ENCODE peak calls at places on chromosomes 12 and 14, in ten cellular contexts. One of them, this sample, is unnamed.

GRCh38 chr12:54258286-54258685 is 21.6 kb downstream of the CBX5 start:
- DNase-seq in mammary epithelial cell: no peak
- DNase-seq in mucosa of descending colon: no peak
- DNase-seq in immature natural killer cell: no peak
- DNase-seq in stimulated activated CD8-positive, alpha-beta memory T cell treated with anti-CD3 and anti-CD28 coated beads, Interleukin-4, amount 100 ng/mL, for 4 hours: no peak
- DNase-seq in OCI-LY7: no peak
- DNase-seq in stimulated activated CD4-positive, alpha-beta T cell treated with anti-CD3 and anti-CD28 coated beads, Interleukin-15, amount 100 ng/mL, for 48 hours: no peak
- DNase-seq in CD8-positive, alpha-beta T cell: no peak
- DNase-seq in SK-N-DZ: no peak
- DNase-seq in astrocyte of the spinal cord: peak; percentile 78
- DNase-seq in this sample: no peak

GRCh38 chr12:22530-23201 is 43.9 kb upstream of the IQSEC3 start:
- DNase-seq in stimulated activated CD8-positive, alpha-beta memory T cell treated with anti-CD3 and anti-CD28 coated beads, Interleukin-4, amount 100 ng/mL, for 4 hours: no peak
- DNase-seq in CD8-positive, alpha-beta T cell: no peak
- DNase-seq in astrocyte of the spinal cord: no peak
- DNase-seq in OCI-LY7: no peak
- DNase-seq in stimulated activated CD4-positive, alpha-beta T cell treated with anti-CD3 and anti-CD28 coated beads, Interleukin-15, amount 100 ng/mL, for 48 hours: no peak
- DNase-seq in SK-N-DZ: no peak
- DNase-seq in mucosa of descending colon: no peak
- DNase-seq in mammary epithelial cell: no peak
- DNase-seq in immature natural killer cell: no peak
- DNase-seq in this sample: no peak

GRCh38 chr12:103140217-103140616 is 182.7 kb downstream of the ASCL1 start:
- DNase-seq in stimulated activated CD8-positive, alpha-beta memory T cell treated with anti-CD3 and anti-CD28 coated beads, Interleukin-4, amount 100 ng/mL, for 4 hours: no peak
- DNase-seq in astrocyte of the spinal cord: no peak
- DNase-seq in SK-N-DZ: peak; percentile 89
- DNase-seq in OCI-LY7: no peak
- DNase-seq in immature natural killer cell: no peak
- DNase-seq in CD8-positive, alpha-beta T cell: no peak
- DNase-seq in mucosa of descending colon: no peak
- DNase-seq in mammary epithelial cell: no peak
- DNase-seq in stimulated activated CD4-positive, alpha-beta T cell treated with anti-CD3 and anti-CD28 coated beads, Interleukin-15, amount 100 ng/mL, for 48 hours: no peak
- DNase-seq in this sample: no peak

GRCh38 chr14:102510616-102511520 is 1.3 kb upstream of the ANKRD9 start:
- DNase-seq in astrocyte of the spinal cord: no peak
- DNase-seq in stimulated activated CD4-positive, alpha-beta T cell treated with anti-CD3 and anti-CD28 coated beads, Interleukin-15, amount 100 ng/mL, for 48 hours: no peak
- DNase-seq in CD8-positive, alpha-beta T cell: no peak
- DNase-seq in SK-N-DZ: peak; percentile 76
- DNase-seq in stimulated activated CD8-positive, alpha-beta memory T cell treated with anti-CD3 and anti-CD28 coated beads, Interleukin-4, amount 100 ng/mL, for 4 hours: no peak
- DNase-seq in mucosa of descending colon: peak; percentile 91
- DNase-seq in OCI-LY7: peak; percentile 43
- DNase-seq in mammary epithelial cell: no peak
- DNase-seq in immature natural killer cell: no peak
- DNase-seq in this sample: no peak

GRCh38 chr12:129552996-129553750 is 350.7 kb downstream of the TMEM132D start:
- DNase-seq in stimulated activated CD4-positive, alpha-beta T cell treated with anti-CD3 and anti-CD28 coated beads, Interleukin-15, amount 100 ng/mL, for 48 hours: no peak
- DNase-seq in OCI-LY7: no peak
- DNase-seq in immature natural killer cell: no peak
- DNase-seq in CD8-positive, alpha-beta T cell: no peak
- DNase-seq in mammary epithelial cell: no peak
- DNase-seq in stimulated activated CD8-positive, alpha-beta memory T cell treated with anti-CD3 and anti-CD28 coated beads, Interleukin-4, amount 100 ng/mL, for 4 hours: no peak
- DNase-seq in SK-N-DZ: no peak
- DNase-seq in astrocyte of the spinal cord: peak; percentile 65
- DNase-seq in mucosa of descending colon: no peak
- DNase-seq in this sample: peak; percentile 80

GRCh38 chr12:15796493-15797141 is 7.4 kb upstream of the EPS8 start:
- DNase-seq in stimulated activated CD8-positive, alpha-beta memory T cell treated with anti-CD3 and anti-CD28 coated beads, Interleukin-4, amount 100 ng/mL, for 4 hours: no peak
- DNase-seq in mammary epithelial cell: peak; percentile 47
- DNase-seq in stimulated activated CD4-positive, alpha-beta T cell treated with anti-CD3 and anti-CD28 coated beads, Interleukin-15, amount 100 ng/mL, for 48 hours: no peak
- DNase-seq in OCI-LY7: no peak
- DNase-seq in astrocyte of the spinal cord: no peak
- DNase-seq in immature natural killer cell: no peak
- DNase-seq in CD8-positive, alpha-beta T cell: no peak
- DNase-seq in SK-N-DZ: no peak
- DNase-seq in mucosa of descending colon: no peak
- DNase-seq in this sample: peak; percentile 57

GRCh38 chr14:26522985-26523384 is 74.8 kb downstream of the NOVA1 start:
- DNase-seq in immature natural killer cell: no peak
- DNase-seq in stimulated activated CD4-positive, alpha-beta T cell treated with anti-CD3 and anti-CD28 coated beads, Interleukin-15, amount 100 ng/mL, for 48 hours: no peak
- DNase-seq in SK-N-DZ: no peak
- DNase-seq in mammary epithelial cell: no peak
- DNase-seq in mucosa of descending colon: no peak
- DNase-seq in CD8-positive, alpha-beta T cell: no peak
- DNase-seq in stimulated activated CD8-positive, alpha-beta memory T cell treated with anti-CD3 and anti-CD28 coated beads, Interleukin-4, amount 100 ng/mL, for 4 hours: no peak
- DNase-seq in astrocyte of the spinal cord: peak; percentile 88
- DNase-seq in OCI-LY7: no peak
- DNase-seq in this sample: no peak

GRCh38 chr12:43740511-43741100 is 18.0 kb downstream of the PUS7L start:
- DNase-seq in CD8-positive, alpha-beta T cell: no peak
- DNase-seq in stimulated activated CD8-positive, alpha-beta memory T cell treated with anti-CD3 and anti-CD28 coated beads, Interleukin-4, amount 100 ng/mL, for 4 hours: no peak
- DNase-seq in OCI-LY7: no peak
- DNase-seq in immature natural killer cell: no peak
- DNase-seq in mammary epithelial cell: no peak
- DNase-seq in astrocyte of the spinal cord: no peak
- DNase-seq in SK-N-DZ: no peak
- DNase-seq in stimulated activated CD4-positive, alpha-beta T cell treated with anti-CD3 and anti-CD28 coated beads, Interleukin-15, amount 100 ng/mL, for 48 hours: no peak
- DNase-seq in mucosa of descending colon: no peak
- DNase-seq in this sample: no peak

GRCh38 chr12:113561381-113561780 is 89.7 kb upstream of the LHX5 start:
- DNase-seq in stimulated activated CD8-positive, alpha-beta memory T cell treated with anti-CD3 and anti-CD28 coated beads, Interleukin-4, amount 100 ng/mL, for 4 hours: no peak
- DNase-seq in mucosa of descending colon: no peak
- DNase-seq in immature natural killer cell: no peak
- DNase-seq in OCI-LY7: no peak
- DNase-seq in astrocyte of the spinal cord: no peak
- DNase-seq in mammary epithelial cell: no peak
- DNase-seq in CD8-positive, alpha-beta T cell: no peak
- DNase-seq in stimulated activated CD4-positive, alpha-beta T cell treated with anti-CD3 and anti-CD28 coated beads, Interleukin-15, amount 100 ng/mL, for 48 hours: no peak
- DNase-seq in SK-N-DZ: no peak
- DNase-seq in this sample: no peak

GRCh38 chr14:59631237-59631636 is 54.6 kb upstream of the CCDC175 start:
- DNase-seq in mammary epithelial cell: peak; percentile 6
- DNase-seq in astrocyte of the spinal cord: no peak
- DNase-seq in stimulated activated CD8-positive, alpha-beta memory T cell treated with anti-CD3 and anti-CD28 coated beads, Interleukin-4, amount 100 ng/mL, for 4 hours: no peak
- DNase-seq in SK-N-DZ: peak; percentile 15
- DNase-seq in mucosa of descending colon: no peak
- DNase-seq in immature natural killer cell: no peak
- DNase-seq in stimulated activated CD4-positive, alpha-beta T cell treated with anti-CD3 and anti-CD28 coated beads, Interleukin-15, amount 100 ng/mL, for 48 hours: no peak
- DNase-seq in CD8-positive, alpha-beta T cell: no peak
- DNase-seq in OCI-LY7: peak; percentile 2
- DNase-seq in this sample: peak; percentile 25

GRCh38 chr12:868722-869121 is 80.8 kb downstream of the RAD52 start:
- DNase-seq in CD8-positive, alpha-beta T cell: no peak
- DNase-seq in SK-N-DZ: no peak
- DNase-seq in stimulated activated CD4-positive, alpha-beta T cell treated with anti-CD3 and anti-CD28 coated beads, Interleukin-15, amount 100 ng/mL, for 48 hours: no peak
- DNase-seq in mammary epithelial cell: no peak
- DNase-seq in OCI-LY7: no peak
- DNase-seq in stimulated activated CD8-positive, alpha-beta memory T cell treated with anti-CD3 and anti-CD28 coated beads, Interleukin-4, amount 100 ng/mL, for 4 hours: no peak
- DNase-seq in immature natural killer cell: no peak
- DNase-seq in astrocyte of the spinal cord: no peak
- DNase-seq in mucosa of descending colon: no peak
- DNase-seq in this sample: no peak

GRCh38 chr12:98182791-98183190 is 332.6 kb upstream of the TMPO start:
- DNase-seq in stimulated activated CD8-positive, alpha-beta memory T cell treated with anti-CD3 and anti-CD28 coated beads, Interleukin-4, amount 100 ng/mL, for 4 hours: no peak
- DNase-seq in OCI-LY7: no peak
- DNase-seq in stimulated activated CD4-positive, alpha-beta T cell treated with anti-CD3 and anti-CD28 coated beads, Interleukin-15, amount 100 ng/mL, for 48 hours: no peak
- DNase-seq in immature natural killer cell: no peak
- DNase-seq in SK-N-DZ: no peak
- DNase-seq in CD8-positive, alpha-beta T cell: no peak
- DNase-seq in astrocyte of the spinal cord: no peak
- DNase-seq in mucosa of descending colon: no peak
- DNase-seq in mammary epithelial cell: no peak
- DNase-seq in this sample: no peak

GRCh38 chr14:96470331-96470730 is 31.9 kb upstream of the PAPOLA start:
- DNase-seq in mammary epithelial cell: no peak
- DNase-seq in astrocyte of the spinal cord: no peak
- DNase-seq in mucosa of descending colon: no peak
- DNase-seq in stimulated activated CD4-positive, alpha-beta T cell treated with anti-CD3 and anti-CD28 coated beads, Interleukin-15, amount 100 ng/mL, for 48 hours: no peak
- DNase-seq in CD8-positive, alpha-beta T cell: no peak
- DNase-seq in OCI-LY7: no peak
- DNase-seq in stimulated activated CD8-positive, alpha-beta memory T cell treated with anti-CD3 and anti-CD28 coated beads, Interleukin-4, amount 100 ng/mL, for 4 hours: no peak
- DNase-seq in SK-N-DZ: no peak
- DNase-seq in immature natural killer cell: no peak
- DNase-seq in this sample: peak; percentile 16

GRCh38 chr14:101499513-101499912 is 61.8 kb upstream of the DIO3 start:
- DNase-seq in immature natural killer cell: no peak
- DNase-seq in astrocyte of the spinal cord: no peak
- DNase-seq in CD8-positive, alpha-beta T cell: no peak
- DNase-seq in stimulated activated CD4-positive, alpha-beta T cell treated with anti-CD3 and anti-CD28 coated beads, Interleukin-15, amount 100 ng/mL, for 48 hours: no peak
- DNase-seq in mucosa of descending colon: no peak
- DNase-seq in stimulated activated CD8-positive, alpha-beta memory T cell treated with anti-CD3 and anti-CD28 coated beads, Interleukin-4, amount 100 ng/mL, for 4 hours: no peak
- DNase-seq in SK-N-DZ: no peak
- DNase-seq in OCI-LY7: no peak
- DNase-seq in mammary epithelial cell: no peak
- DNase-seq in this sample: no peak

GRCh38 chr14:103095210-103095778 is 769 bp downstream of the EXOC3L4 start:
- DNase-seq in OCI-LY7: no peak
- DNase-seq in CD8-positive, alpha-beta T cell: no peak
- DNase-seq in astrocyte of the spinal cord: no peak
- DNase-seq in stimulated activated CD8-positive, alpha-beta memory T cell treated with anti-CD3 and anti-CD28 coated beads, Interleukin-4, amount 100 ng/mL, for 4 hours: no peak
- DNase-seq in immature natural killer cell: no peak
- DNase-seq in mucosa of descending colon: peak; percentile 63
- DNase-seq in mammary epithelial cell: no peak
- DNase-seq in SK-N-DZ: no peak
- DNase-seq in stimulated activated CD4-positive, alpha-beta T cell treated with anti-CD3 and anti-CD28 coated beads, Interleukin-15, amount 100 ng/mL, for 48 hours: no peak
- DNase-seq in this sample: no peak

GRCh38 chr14:106051790-106052189 is 525.4 kb downstream of the TMEM121 start:
- DNase-seq in immature natural killer cell: no peak
- DNase-seq in mucosa of descending colon: no peak
- DNase-seq in stimulated activated CD4-positive, alpha-beta T cell treated with anti-CD3 and anti-CD28 coated beads, Interleukin-15, amount 100 ng/mL, for 48 hours: no peak
- DNase-seq in SK-N-DZ: no peak
- DNase-seq in stimulated activated CD8-positive, alpha-beta memory T cell treated with anti-CD3 and anti-CD28 coated beads, Interleukin-4, amount 100 ng/mL, for 4 hours: no peak
- DNase-seq in OCI-LY7: no peak
- DNase-seq in CD8-positive, alpha-beta T cell: no peak
- DNase-seq in mammary epithelial cell: no peak
- DNase-seq in astrocyte of the spinal cord: no peak
- DNase-seq in this sample: no peak

GRCh38 chr12:31317471-31318397 is 8.2 kb downstream of the SINHCAF start:
- DNase-seq in stimulated activated CD8-positive, alpha-beta memory T cell treated with anti-CD3 and anti-CD28 coated beads, Interleukin-4, amount 100 ng/mL, for 4 hours: no peak
- DNase-seq in mammary epithelial cell: peak; percentile 33
- DNase-seq in astrocyte of the spinal cord: peak; percentile 57
- DNase-seq in SK-N-DZ: no peak
- DNase-seq in OCI-LY7: peak; percentile 24
- DNase-seq in CD8-positive, alpha-beta T cell: no peak
- DNase-seq in immature natural killer cell: peak; percentile 22
- DNase-seq in mucosa of descending colon: no peak
- DNase-seq in stimulated activated CD4-positive, alpha-beta T cell treated with anti-CD3 and anti-CD28 coated beads, Interleukin-15, amount 100 ng/mL, for 48 hours: no peak
- DNase-seq in this sample: peak; percentile 27

This sample was measured in MCF 10A.